ENCODE peak calls at places on chromosomes 13 and 19, in nine cellular contexts. Q is IMR-90, O is colonic mucosa, Z is psoas muscle, H is astrocyte of the spinal cord, G is cardiac fibroblast, F is GM10248, D is brain microvascular endothelial cell, U is pancreas. B is an unnamed sample.

GRCh38 chr19:42386974-42387707 is 3.0 kb downstream of the CNFN start:
- DNase-seq in F (peak; percentile 79), D (peak; percentile 26), Q (peak; percentile 33), U (peak; percentile 81), O (peak; percentile 87), G (peak; percentile 45), H (peak; percentile 29), Z (peak; percentile 70), B (peak; percentile 88)

GRCh38 chr19:40347476-40348124 is 597 bp downstream of the C19orf47 start:
- DNase-seq in O (no peak), Q (no peak), D (no peak), G (no peak), Z (no peak), H (no peak), F (no peak), U (no peak), B (no peak)

GRCh38 chr19:18669883-18670282 is 13.6 kb upstream of the CRTC1 start:
- DNase-seq in F (no peak), Q (no peak), U (no peak), G (no peak), H (no peak), Z (no peak), O (no peak), D (no peak), B (no peak)

GRCh38 chr13:45055902-45056648 is 64.2 kb upstream of the GTF2F2 start:
- DNase-seq in Z (no peak), Q (peak; percentile 56), D (no peak), G (peak; percentile 78), H (peak; percentile 64), O (peak; percentile 28), F (no peak), U (no peak), B (no peak)

GRCh38 chr19:42629191-42629590 is 34.5 kb upstream of the CEACAM8 start:
- DNase-seq in F (no peak), O (no peak), H (no peak), U (no peak), G (no peak), Z (no peak), D (no peak), Q (no peak), B (no peak)

GRCh38 chr19:30009013-30009412 is 67.0 kb downstream of the URI1 start:
- DNase-seq in H (no peak), Z (no peak), F (no peak), D (no peak), O (no peak), G (no peak), U (no peak), Q (no peak), B (no peak)

GRCh38 chr19:38298841-38299680 is 5.0 kb upstream of the C19orf33 start:
- DNase-seq in H (peak; percentile 22), Z (no peak), O (no peak), D (no peak), F (no peak), Q (peak; percentile 64), G (no peak), U (no peak), B (no peak)

GRCh38 chr13:24286624-24287023 is 22.8 kb upstream of the C1QTNF9 start:
- DNase-seq in U (no peak), F (no peak), D (no peak), O (no peak), Z (no peak), Q (no peak), H (no peak), G (no peak), B (no peak)

GRCh38 chr19:54172764-54173699 is at the start of gene TMC4:
- DNase-seq in U (peak; percentile 96), G (no peak), Z (no peak), Q (no peak), F (no peak), D (no peak), H (no peak), O (peak; percentile 84), B (peak; percentile 95)

GRCh38 chr19:12777217-12778019 is 2.1 kb upstream of the HOOK2 start:
- DNase-seq in F (peak; percentile 75), O (peak; percentile 90), D (peak; percentile 72), G (peak; percentile 80), U (peak; percentile 90), Q (peak; percentile 68), H (peak; percentile 85), Z (peak; percentile 88), B (peak; percentile 87)

GRCh38 chr13:111202745-111203144 is 87.6 kb downstream of the ARHGEF7 start:
- DNase-seq in D (peak; percentile 96), U (no peak), Z (no peak), Q (peak; percentile 93), F (peak; percentile 74), O (no peak), G (peak; percentile 97), H (peak; percentile 94), B (no peak)

GRCh38 chr19:23222998-23223652 is 27.1 kb downstream of the ZNF724 start:
- DNase-seq in G (peak; percentile 12), H (no peak), F (no peak), D (no peak), U (no peak), Z (no peak), O (no peak), Q (no peak), B (no peak)

GRCh38 chr13:21006141-21007005 is 55.0 kb downstream of the LATS2 start:
- DNase-seq in G (no peak), O (no peak), F (no peak), H (no peak), U (peak; percentile 11), Q (no peak), Z (no peak), D (no peak), B (no peak)

GRCh38 chr13:36421447-36421846 is 10.8 kb upstream of the CCNA1 start:
- DNase-seq in H (peak; percentile 49), Q (no peak), G (peak; percentile 92), F (no peak), Z (no peak), U (no peak), D (peak; percentile 40), O (no peak), B (no peak)

DNA sequence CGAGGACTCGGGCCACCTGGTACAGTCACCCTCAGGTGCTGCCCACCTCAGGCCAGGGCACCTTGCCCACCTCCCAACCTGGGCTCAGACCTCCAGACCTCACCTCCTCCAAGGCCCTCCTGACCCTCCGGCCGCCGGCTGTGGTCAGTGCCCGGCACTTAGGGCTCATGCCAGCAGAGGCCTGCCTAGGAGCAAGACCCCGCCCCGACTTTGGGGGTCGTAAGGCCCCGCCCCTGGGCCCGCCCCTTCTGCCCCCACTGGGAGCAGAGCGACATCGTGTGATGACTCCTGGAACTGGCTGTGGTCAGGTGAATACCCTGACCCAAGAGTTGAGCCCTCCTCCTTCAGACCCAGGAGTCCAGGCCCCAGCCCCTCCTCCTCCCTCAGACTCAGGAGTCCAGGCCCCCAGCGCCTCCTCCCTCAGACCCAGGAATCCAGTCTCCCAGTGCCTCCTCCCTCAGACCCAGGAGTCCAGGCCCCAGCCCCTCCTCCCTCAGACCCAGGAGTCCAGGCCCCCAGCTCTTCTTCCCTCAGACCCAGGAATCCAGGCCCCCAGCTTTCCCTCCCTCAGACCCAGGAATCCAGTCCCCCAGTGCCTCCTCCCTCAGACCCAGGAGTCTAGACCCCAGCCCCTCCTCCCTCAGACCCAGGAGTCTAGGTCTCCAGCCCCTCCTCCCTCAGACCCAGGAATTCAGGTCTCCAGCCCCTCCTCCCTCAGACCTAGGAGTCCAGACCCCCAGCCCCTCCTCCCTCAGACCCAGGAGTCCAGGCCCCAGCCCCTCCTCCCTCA is at the start of gene SBK2:
- DNase-seq in O (no peak), U (no peak), G (no peak), Z (no peak), D (no peak), Q (no peak), H (no peak), F (no peak), B (no peak)
- TF ChIP-seq CTCF in O (no peak), U (no peak), G (peak; percentile 9), Z (peak; percentile 16), D (peak; percentile 45), Q (peak; percentile 32), H (peak; percentile 18), F (no peak), B (no peak)

GRCh38 chr13:27712421-27712820 is 79.9 kb upstream of the GSX1 start:
- DNase-seq in F (no peak), U (no peak), H (no peak), G (peak; percentile 12), O (no peak), D (peak; percentile 3), Z (no peak), Q (no peak), B (peak; percentile 5)
- TF ChIP-seq CTCF in F (peak; percentile 21), U (peak; percentile 23), H (no peak), G (no peak), O (no peak), D (peak; percentile 43), Z (peak; percentile 34), Q (peak; percentile 2), B (no peak)

GRCh38 chr13:106623799-106624198 is 55.9 kb upstream of the ARGLU1 start:
- DNase-seq in H (no peak), D (no peak), U (no peak), Z (no peak), O (no peak), F (no peak), G (no peak), Q (no peak), B (no peak)
- TF ChIP-seq CTCF in H (no peak), D (no peak), U (no peak), Z (no peak), O (no peak), F (no peak), G (no peak), Q (no peak), B (no peak)

GRCh38 chr19:858868-859843 is at the start of gene CFD:
- DNase-seq in H (no peak), O (peak; percentile 58), F (no peak), U (peak; percentile 76), G (no peak), Z (peak; percentile 90), Q (no peak), D (no peak), B (no peak)

GRCh38 chr19:861099-861755 is 1.8 kb downstream of the CFD start:
- DNase-seq in O (no peak), Q (no peak), D (no peak), H (no peak), Z (peak; percentile 54), F (no peak), U (peak; percentile 84), G (no peak), B (no peak)

GRCh38 chr19:861756-862528 is 2.5 kb downstream of the CFD start:
- DNase-seq in Z (peak; percentile 81), H (peak; percentile 23), U (peak; percentile 86), O (peak; percentile 76), D (no peak), Q (no peak), G (peak; percentile 32), F (peak; percentile 88), B (no peak)

GRCh38 chr19:862529-863304 is 3.3 kb downstream of the CFD start:
- DNase-seq in D (peak; percentile 26), O (peak; percentile 74), H (peak; percentile 36), Z (peak; percentile 85), G (peak; percentile 39), U (peak; percentile 88), Q (peak; percentile 17), F (peak; percentile 80), B (peak; percentile 30)

DNA sequence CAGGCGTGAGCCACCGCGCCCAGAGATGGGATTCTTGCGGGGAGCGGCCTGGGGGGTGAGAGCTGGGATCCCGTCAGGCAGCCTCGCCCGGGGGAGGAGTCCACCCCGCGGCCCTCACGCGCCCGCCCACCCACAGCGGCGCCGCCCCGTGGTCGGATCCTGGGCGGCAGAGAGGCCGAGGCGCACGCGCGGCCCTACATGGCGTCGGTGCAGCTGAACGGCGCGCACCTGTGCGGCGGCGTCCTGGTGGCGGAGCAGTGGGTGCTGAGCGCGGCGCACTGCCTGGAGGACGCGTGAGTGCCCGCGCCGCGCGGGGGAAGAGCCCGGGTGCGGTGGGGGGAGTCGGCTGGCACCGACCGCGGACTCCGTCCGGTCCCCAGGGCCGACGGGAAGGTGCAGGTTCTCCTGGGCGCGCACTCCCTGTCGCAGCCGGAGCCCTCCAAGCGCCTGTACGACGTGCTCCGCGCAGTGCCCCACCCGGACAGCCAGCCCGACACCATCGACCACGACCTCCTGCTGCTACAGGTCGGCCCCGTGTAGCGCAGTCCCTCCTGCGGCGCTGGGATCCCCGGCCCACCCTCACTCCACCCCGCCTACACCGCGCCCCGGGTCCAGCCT is 1.1 kb downstream of the CFD start:
- DNase-seq in H (peak; percentile 37), O (peak; percentile 71), U (peak; percentile 83), G (peak; percentile 49), Q (peak; percentile 75), Z (peak; percentile 87), D (no peak), F (peak; percentile 82), B (peak; percentile 78)
- TF ChIP-seq CTCF in H (peak; percentile 19), O (no peak), U (no peak), G (no peak), Q (peak; percentile 21), Z (no peak), D (no peak), F (peak; percentile 27), B (no peak)

B was measured in Calu3.